ENCODE peak calls at places on chromosome 1, in four cellular contexts. D, Q, G and T are unnamed samples.

GRCh38 chr1:54118704-54119103 is 34.1 kb downstream of the CDCP2 start:
- DNase-seq in Q (no peak), G (peak), D (peak), T (peak)

GRCh38 chr1:42682739-42683529 is 716 bp downstream of the YBX1 start:
- DNase-seq in Q (peak), D (peak), G (peak), T (peak)

GRCh38 chr1:160951443-160952128 is 3.0 kb downstream of the ITLN2 start:
- DNase-seq in D (peak), Q (no peak), G (peak), T (peak)

GRCh38 chr1:1429671-1430073 is 5.8 kb upstream of the VWA1 start:
- DNase-seq in D (peak), Q (no peak), G (no peak), T (no peak)

GRCh38 chr1:230283678-230284077 is 142.5 kb downstream of the PGBD5 start:
- DNase-seq in G (no peak), Q (no peak), D (no peak), T (no peak)

GRCh38 chr1:53316742-53317650 is 10.9 kb downstream of the LRP8 start:
- DNase-seq in Q (no peak), G (no peak), D (no peak), T (no peak)

GRCh38 chr1:161950377-161950776 is 73.3 kb downstream of the OLFML2B start:
- DNase-seq in G (no peak), Q (no peak), D (no peak), T (no peak)

GRCh38 chr1:112058815-112059450 is 69.5 kb upstream of the KCND3 start:
- DNase-seq in G (peak), Q (no peak), D (no peak), T (peak)

GRCh38 chr1:155983191-155984023 is 5.1 kb upstream of the ARHGEF2 start:
- DNase-seq in G (peak), Q (no peak), D (peak), T (peak)

GRCh38 chr1:21534674-21535378 is 25.6 kb downstream of the ALPL start:
- DNase-seq in G (peak), D (peak), Q (no peak), T (peak)
- TF ChIP-seq CTCF in G (peak), D (peak), Q (peak), T (peak)

GRCh38 chr1:81547912-81548303 is 252.8 kb upstream of the ADGRL2 start:
- DNase-seq in Q (no peak), D (peak), G (no peak), T (no peak)

GRCh38 chr1:81548918-81549587 is 251.7 kb upstream of the ADGRL2 start:
- DNase-seq in G (no peak), Q (no peak), D (no peak), T (no peak)

GRCh38 chr1:81550753-81551152 is 250.0 kb upstream of the ADGRL2 start:
- DNase-seq in G (peak), D (no peak), Q (no peak), T (peak)

GRCh38 chr1:81547261-81547911 is 253.3 kb upstream of the ADGRL2 start:
- DNase-seq in Q (no peak), D (no peak), G (no peak), T (no peak)

DNA sequence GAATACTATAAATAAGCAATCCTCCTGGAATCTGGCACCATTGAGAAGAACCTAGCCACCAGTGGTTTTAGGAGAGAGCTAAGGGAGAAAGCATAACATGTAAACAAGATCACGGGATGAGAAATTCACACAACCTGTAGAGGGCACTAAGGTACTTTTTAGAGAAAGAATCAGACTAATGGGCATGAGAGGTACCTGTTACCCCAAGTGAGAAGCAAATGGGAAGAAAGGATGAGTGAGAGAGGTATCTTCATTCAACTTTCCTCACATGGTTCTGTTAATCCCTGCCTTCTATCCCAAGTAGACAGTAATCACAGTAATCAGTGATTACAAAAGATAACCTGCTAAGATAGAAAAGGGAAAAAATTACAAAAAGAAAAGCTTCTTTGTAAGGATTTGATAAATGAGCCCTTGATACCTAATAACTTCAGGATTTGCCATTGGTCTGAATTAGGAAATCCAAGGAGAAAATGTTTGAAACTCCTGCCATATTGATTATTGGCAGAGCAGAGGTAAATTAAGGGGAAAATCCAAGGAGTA is 251.1 kb upstream of the ADGRL2 start:
- DNase-seq in D (peak), G (peak), Q (no peak), T (peak)
- TF ChIP-seq CTCF in D (peak), G (peak), Q (peak), T (peak)

GRCh38 chr1:4494558-4494957 is 159.9 kb upstream of the AJAP1 start:
- DNase-seq in Q (no peak), D (no peak), G (no peak), T (peak)
- TF ChIP-seq CTCF in Q (no peak), D (no peak), G (no peak), T (no peak)

GRCh38 chr1:205229399-205229861 is 1.7 kb downstream of the TMCC2 start:
- DNase-seq in D (peak), Q (no peak), G (peak), T (peak)
- TF ChIP-seq CTCF in D (no peak), Q (peak), G (peak), T (peak)

GRCh38 chr1:37458551-37458950 is 15.8 kb upstream of the ZC3H12A start:
- DNase-seq in D (no peak), Q (no peak), G (no peak), T (no peak)
- TF ChIP-seq CTCF in D (no peak), Q (no peak), G (no peak), T (no peak)

DNA sequence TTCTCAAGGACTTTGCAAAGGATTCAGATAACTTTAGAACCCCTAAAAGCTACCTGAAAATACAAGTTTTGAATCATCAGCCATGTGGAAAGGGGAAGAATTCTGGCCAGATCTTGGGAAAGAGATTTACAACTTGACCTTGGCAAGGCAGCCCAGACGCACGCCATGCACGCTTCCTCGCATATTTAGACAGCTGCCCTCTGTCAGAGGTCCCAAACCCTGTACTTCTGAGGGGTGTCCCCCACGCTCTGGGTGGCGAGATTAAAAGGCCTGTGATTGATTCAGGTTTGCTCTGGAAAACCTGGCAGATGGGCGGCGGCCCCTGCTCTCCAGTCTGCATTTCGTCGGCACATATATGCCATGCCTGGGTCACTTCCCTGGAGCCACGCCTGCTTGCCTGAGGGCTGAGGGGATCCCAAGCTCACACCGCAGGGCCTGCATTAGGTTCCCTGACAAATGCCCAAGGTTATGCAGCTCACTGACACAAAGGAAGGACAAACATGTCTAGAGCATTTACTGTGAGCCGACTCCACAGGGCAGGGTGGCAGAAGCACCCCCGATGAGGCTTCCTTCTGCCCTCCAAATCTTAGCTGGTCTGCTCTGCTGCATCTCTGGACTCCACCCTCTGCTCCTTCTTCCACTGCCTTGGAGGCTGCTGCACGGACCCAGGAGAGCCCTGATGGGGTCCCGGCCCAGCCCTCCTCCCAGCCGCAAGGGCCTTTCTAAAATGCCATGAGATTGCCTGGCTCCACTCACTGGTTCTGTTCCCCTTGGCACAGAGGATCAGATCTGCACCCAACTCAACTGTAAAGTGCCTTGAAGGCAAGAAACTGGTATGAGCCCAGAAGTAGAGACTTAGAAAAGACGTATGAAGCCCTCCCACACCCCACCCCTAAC is 103.9 kb downstream of the BCAR3 start:
- DNase-seq in G (no peak), Q (no peak), D (no peak), T (no peak)
- TF ChIP-seq CTCF in G (no peak), Q (no peak), D (no peak), T (no peak)

GRCh38 chr1:182484531-182485257 is 34.7 kb downstream of the RGSL1 start:
- DNase-seq in D (no peak), G (peak), Q (no peak), T (peak)
- TF ChIP-seq CTCF in D (no peak), G (peak), Q (peak), T (no peak)